ENCODE peak calls at places on chromosomes 2 and 18, in six cellular contexts. M, X, K, T, R and F are unnamed samples.
A peak's percentile ranks its signal among the peaks of the same experiment; 100 is the strongest.

GRCh38 chr18:34809697-34810096 is 99.6 kb downstream of the DTNA start:
- DNase-seq in M (peak; percentile 6), X (peak; percentile 79), K (peak; percentile 38), T (peak; percentile 56), R (peak; percentile 50), F (no peak)

GRCh38 chr2:240930631-240931318 is 24.6 kb downstream of the CROCC2 start:
- DNase-seq in M (peak; percentile 29), X (no peak), K (no peak), T (no peak), R (no peak), F (no peak)

GRCh38 chr2:119480718-119481142 is 43.6 kb downstream of the SCTR start:
- DNase-seq in M (no peak), X (no peak), K (no peak), T (no peak), R (no peak), F (no peak)

GRCh38 chr18:12744103-12744502 is 41.3 kb downstream of the PSMG2 start:
- DNase-seq in M (peak; percentile 66), X (peak; percentile 88), K (peak; percentile 92), T (no peak), R (peak; percentile 42), F (peak; percentile 66)

GRCh38 chr2:68225119-68225632 is 27.2 kb downstream of the PPP3R1 start:
- DNase-seq in M (peak; percentile 24), X (peak; percentile 32), K (peak; percentile 48), T (peak; percentile 59), R (peak; percentile 19), F (peak; percentile 40)

GRCh38 chr2:216477283-216478035 is 21.2 kb upstream of the RPL37A start:
- DNase-seq in M (no peak), X (peak; percentile 39), K (no peak), T (no peak), R (no peak), F (no peak)

GRCh38 chr2:155099784-155100183 is 401.3 kb downstream of the KCNJ3 start:
- DNase-seq in M (no peak), X (no peak), K (peak; percentile 46), T (no peak), R (peak; percentile 68), F (no peak)

GRCh38 chr2:60890393-60890707 is 9.0 kb downstream of the REL start:
- DNase-seq in M (no peak), X (no peak), K (no peak), T (no peak), R (no peak), F (no peak)

GRCh38 chr2:31997653-31998052 is 13.2 kb downstream of the MEMO1 start:
- DNase-seq in M (no peak), X (no peak), K (no peak), T (no peak), R (no peak), F (no peak)

GRCh38 chr2:8355046-8355445 is 326.8 kb upstream of the ID2 start:
- DNase-seq in M (no peak), X (no peak), K (no peak), T (no peak), R (no peak), F (no peak)

GRCh38 chr18:61554117-61554776 is 221.0 kb downstream of the CDH20 start:
- DNase-seq in M (no peak), X (no peak), K (no peak), T (no peak), R (no peak), F (no peak)

GRCh38 chr18:10130626-10131025 is 216.8 kb downstream of the VAPA start:
- DNase-seq in M (no peak), X (no peak), K (no peak), T (no peak), R (no peak), F (no peak)

GRCh38 chr18:63951302-63951705 is 2.2 kb downstream of the HMSD start:
- DNase-seq in M (no peak), X (peak; percentile 63), K (peak; percentile 60), T (no peak), R (no peak), F (no peak)

GRCh38 chr2:58427572-58428285 is 186.6 kb upstream of the FANCL start:
- DNase-seq in M (peak; percentile 51), X (peak; percentile 57), K (no peak), T (peak; percentile 64), R (no peak), F (peak; percentile 42)

GRCh38 chr2:1515073-1515430 is 101.8 kb downstream of the TPO start:
- DNase-seq in M (no peak), X (no peak), K (no peak), T (no peak), R (no peak), F (no peak)

GRCh38 chr2:219029829-219030165 is 11.5 kb downstream of the CFAP65 start:
- DNase-seq in M (peak; percentile 93), X (peak; percentile 80), K (peak; percentile 90), T (peak; percentile 91), R (no peak), F (peak; percentile 65)

GRCh38 chr2:109662889-109663288 is 48.7 kb downstream of the SOWAHC start:
- DNase-seq in M (no peak), X (no peak), K (peak; percentile 25), T (no peak), R (peak; percentile 6), F (peak; percentile 50)

GRCh38 chr2:133570547-133570946 is 2.3 kb upstream of the NCKAP5 start:
- DNase-seq in M (no peak), X (no peak), K (no peak), T (no peak), R (no peak), F (no peak)

GRCh38 chr2:188444106-188444835 is 152.6 kb downstream of the GULP1 start:
- DNase-seq in M (no peak), X (no peak), K (no peak), T (no peak), R (no peak), F (no peak)

GRCh38 chr2:26243643-26244478 is 571 bp downstream of the HADHA start:
- DNase-seq in M (peak; percentile 47), X (peak; percentile 58), K (peak; percentile 20), T (peak; percentile 40), R (no peak), F (peak; percentile 48)

GRCh38 chr2:160892204-160892603 is 268.0 kb upstream of the TANK start:
- DNase-seq in M (no peak), X (no peak), K (no peak), T (no peak), R (no peak), F (no peak)

GRCh38 chr2:80863166-80863714 is 558.7 kb upstream of the LRRTM1 start:
- DNase-seq in M (no peak), X (no peak), K (no peak), T (no peak), R (no peak), F (no peak)
- TF ChIP-seq EZH2phosphoT487 in M (no peak), X (no peak), K (no peak), T (no peak), R (no peak), F (no peak)

GRCh38 chr18:55252053-55252675 is 292.9 kb upstream of the CCDC68 start:
- DNase-seq in M (no peak), X (peak; percentile 37), K (no peak), T (peak; percentile 11), R (no peak), F (no peak)
- H3K27ac ChIP-seq in M (peak overlapping the region; percentile 87), X (peak overlapping the region; percentile 67), K (peak overlapping the region; percentile 86), T (no peak overlapping the region), R (no peak overlapping the region), F (peak overlapping the region; percentile 82)

GRCh38 chr2:242085941-242086621 is 216.6 kb downstream of the RTP5 start:
- DNase-seq in M (no peak), X (peak; percentile 59), K (peak; percentile 2), T (no peak), R (no peak), F (peak; percentile 64)
- H3K9ac ChIP-seq in M (no peak overlapping the region), X (peak overlapping the region; percentile 39), K (no peak overlapping the region), T (no peak overlapping the region), R (no peak overlapping the region), F (peak overlapping the region; percentile 52)

GRCh38 chr2:156589381-156590079 is 153.4 kb downstream of the GPD2 start:
- DNase-seq in M (peak; percentile 15), X (peak; percentile 72), K (peak; percentile 67), T (peak; percentile 57), R (peak; percentile 27), F (peak; percentile 59)
- TF ChIP-seq EZH2phosphoT487 in M (no peak), X (no peak), K (no peak), T (no peak), R (no peak), F (no peak)

GRCh38 chr2:110674620-110675555 is 3.0 kb downstream of the BUB1 start:
- DNase-seq in M (no peak), X (peak; percentile 54), K (peak; percentile 83), T (no peak), R (no peak), F (peak; percentile 95)
- H3K27ac ChIP-seq in M (peak overlapping the region; percentile 69), X (no peak overlapping the region), K (peak overlapping the region; percentile 58), T (no peak overlapping the region), R (peak overlapping the region; percentile 9), F (peak overlapping the region; percentile 95)

DNA sequence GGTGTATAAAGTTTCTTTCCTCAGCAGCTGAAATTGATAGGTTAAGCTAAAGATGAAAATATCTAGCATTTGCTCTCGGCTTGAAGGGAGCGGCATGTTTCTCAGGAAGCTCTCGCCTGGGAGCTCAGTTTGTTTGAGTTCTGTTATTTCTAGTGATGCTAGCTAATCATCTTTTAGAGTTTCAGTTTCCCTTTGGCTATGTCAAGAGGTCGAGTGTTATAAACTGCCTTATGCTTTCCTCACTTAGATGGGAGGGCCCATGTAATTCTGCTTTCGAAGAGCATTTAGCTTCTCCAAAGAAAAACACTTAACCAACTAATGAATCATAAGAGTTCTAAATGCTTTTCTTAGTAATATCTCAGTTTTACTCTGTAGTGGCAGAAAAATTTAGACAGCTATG is 33.6 kb downstream of the PLCL1 start:
- DNase-seq in M (no peak), X (peak; percentile 70), K (no peak), T (no peak), R (no peak), F (peak; percentile 93)
- H3K9ac ChIP-seq in M (peak overlapping the region; percentile 18), X (peak overlapping the region; percentile 70), K (no peak overlapping the region), T (no peak overlapping the region), R (no peak overlapping the region), F (peak overlapping the region; percentile 66)

GRCh38 chr2:158635961-158636601 is 159.0 kb upstream of the DAPL1 start:
- DNase-seq in M (no peak), X (no peak), K (no peak), T (no peak), R (no peak), F (no peak)

GRCh38 chr2:158634627-158635026 is 160.5 kb upstream of the DAPL1 start:
- DNase-seq in M (no peak), X (no peak), K (no peak), T (no peak), R (no peak), F (no peak)

GRCh38 chr2:158633261-158633660 is 161.9 kb upstream of the DAPL1 start:
- DNase-seq in M (no peak), X (no peak), K (no peak), T (no peak), R (no peak), F (no peak)

GRCh38 chr2:158637357-158637756 is 157.8 kb upstream of the DAPL1 start:
- DNase-seq in M (no peak), X (no peak), K (no peak), T (no peak), R (no peak), F (no peak)
- TF ChIP-seq EZH2phosphoT487 in M (no peak), X (no peak), K (no peak), T (no peak), R (no peak), F (no peak)